ENCODE peak calls at places on chromosomes 1 and 21, in eight cellular contexts. I is IMR-90; O is sigmoid colon; V is neural progenitor cell; W is CD8-positive, alpha-beta T cell; G is epithelial cell of esophagus; X is tibial artery; Z is GM12865. T is an unnamed sample.
A peak's percentile ranks its signal among the peaks of the same experiment; 100 is the strongest.

GRCh38 chr1:26335774-26336476 is 18.0 kb downstream of the CRYBG2 start:
- DNase-seq in G (no peak), V (peak; percentile 68), O (no peak), Z (no peak), X (no peak), W (no peak), I (no peak), T (no peak)

GRCh38 chr21:36059823-36060158 is 535 bp downstream of the SETD4 start:
- DNase-seq in X (no peak), Z (no peak), G (no peak), I (no peak), V (no peak), O (peak; percentile 75), W (peak; percentile 27), T (peak; percentile 58)

GRCh38 chr1:86537928-86538695 is 8.8 kb upstream of the CLCA4 start:
- DNase-seq in Z (no peak), G (no peak), O (no peak), W (no peak), X (no peak), V (no peak), I (peak; percentile 6), T (no peak)

GRCh38 chr1:20322825-20323612 is 32.3 kb downstream of the VWA5B1 start:
- DNase-seq in Z (peak; percentile 52), O (no peak), V (no peak), X (no peak), W (peak; percentile 36), G (no peak), I (peak; percentile 82), T (no peak)

GRCh38 chr1:243727503-243728191 is 122.4 kb downstream of the AKT3 start:
- DNase-seq in X (no peak), G (no peak), I (no peak), V (no peak), Z (peak; percentile 71), W (no peak), O (no peak), T (no peak)

GRCh38 chr1:185719021-185719420 is 15.2 kb upstream of the HMCN1 start:
- DNase-seq in X (peak; percentile 77), G (peak; percentile 96), I (peak; percentile 92), O (no peak), Z (no peak), V (peak; percentile 55), W (no peak), T (no peak)

GRCh38 chr1:228456252-228457016 is 30.7 kb upstream of the RNF187 start:
- DNase-seq in I (no peak), W (no peak), V (no peak), X (no peak), G (no peak), Z (no peak), O (no peak), T (no peak)

GRCh38 chr1:113981962-113982931 is 3.0 kb downstream of the OLFML3 start:
- DNase-seq in Z (no peak), V (no peak), X (peak; percentile 88), O (peak; percentile 93), W (no peak), I (peak; percentile 82), G (peak; percentile 49), T (peak; percentile 28)

GRCh38 chr1:211695135-211695816 is 19.9 kb upstream of the NEK2 start:
- DNase-seq in I (no peak), X (no peak), Z (peak; percentile 84), V (peak; percentile 11), O (no peak), G (no peak), W (no peak), T (no peak)

GRCh38 chr1:25996966-25997758 is 701 bp downstream of the PAFAH2 start:
- DNase-seq in I (peak; percentile 71), G (peak; percentile 47), Z (peak; percentile 56), X (no peak), O (no peak), W (no peak), V (no peak), T (peak; percentile 53)

GRCh38 chr1:3713840-3714239 is 38.4 kb upstream of the CCDC27 start:
- DNase-seq in V (no peak), I (no peak), G (no peak), Z (no peak), X (no peak), W (no peak), O (no peak), T (no peak)

GRCh38 chr1:181205901-181206300 is 117.4 kb downstream of the IER5 start:
- DNase-seq in X (no peak), G (no peak), I (no peak), W (no peak), Z (no peak), V (no peak), O (no peak), T (no peak)

GRCh38 chr21:38982804-38983203 is 177.1 kb downstream of the ETS2 start:
- DNase-seq in O (no peak), W (no peak), I (no peak), V (no peak), G (no peak), X (no peak), Z (no peak), T (no peak)

GRCh38 chr1:244375061-244375460 is 76.6 kb downstream of the ADSS2 start:
- DNase-seq in I (no peak), W (no peak), G (no peak), V (no peak), O (no peak), Z (no peak), X (no peak), T (no peak)

GRCh38 chr1:17998889-17999288 is 108.7 kb upstream of the IGSF21 start:
- DNase-seq in G (no peak), I (peak; percentile 4), V (no peak), W (no peak), X (no peak), O (no peak), Z (peak; percentile 14), T (no peak)

GRCh38 chr21:33219961-33220360 is 9.8 kb upstream of the IFNAR2 start:
- DNase-seq in W (peak; percentile 47), G (no peak), X (no peak), O (no peak), I (no peak), V (no peak), Z (no peak), T (no peak)

GRCh38 chr1:26372039-26372438 is 511 bp downstream of the ZNF683 start:
- DNase-seq in X (no peak), V (no peak), G (peak; percentile 89), O (no peak), Z (no peak), W (no peak), I (no peak), T (no peak)

GRCh38 chr1:7490576-7490975 is 280.5 kb upstream of the VAMP3 start:
- DNase-seq in X (no peak), G (no peak), I (no peak), O (no peak), V (no peak), Z (no peak), W (no peak), T (no peak)

GRCh38 chr21:33951276-33952178 is 35.9 kb upstream of the ATP5PO start:
- DNase-seq in W (no peak), I (peak; percentile 79), V (no peak), Z (peak; percentile 63), G (no peak), X (no peak), O (no peak), T (no peak)

GRCh38 chr1:40153073-40153770 is 8.0 kb upstream of the RLF start:
- DNase-seq in Z (peak; percentile 83), G (peak; percentile 75), X (no peak), O (no peak), W (no peak), I (peak; percentile 77), V (peak; percentile 58), T (peak; percentile 6)

GRCh38 chr1:89833183-89834077 is 12.6 kb downstream of the LRRC8D start:
- DNase-seq in X (no peak), I (no peak), G (no peak), W (no peak), V (no peak), Z (no peak), O (no peak), T (no peak)

GRCh38 chr1:107138767-107139445 is 1.9 kb upstream of the NTNG1 start:
- DNase-seq in G (peak; percentile 66), O (no peak), X (no peak), Z (no peak), I (peak; percentile 13), V (no peak), W (peak; percentile 5), T (no peak)
- H3K4me3 ChIP-seq in G (no peak overlapping the region), O (no peak overlapping the region), X (no peak overlapping the region), Z (no peak overlapping the region), I (no peak overlapping the region), V (no peak overlapping the region), W (no peak overlapping the region), T (no peak overlapping the region)

GRCh38 chr1:58035523-58035922 is 511.0 kb downstream of the OMA1 start:
- DNase-seq in O (no peak), X (no peak), I (no peak), V (peak; percentile 64), Z (no peak), G (peak; percentile 40), W (no peak), T (no peak)
- TF ChIP-seq CTCF in O (no peak), X (no peak), I (peak; percentile 12), V (peak; percentile 56), Z (peak; percentile 9), G (peak; percentile 37), W (no peak), T (no peak)

GRCh38 chr1:61079898-61080336 is 2.4 kb upstream of the NFIA start:
- DNase-seq in O (peak; percentile 95), I (peak; percentile 67), V (peak; percentile 60), X (peak; percentile 94), W (no peak), Z (no peak), G (peak; percentile 75), T (peak; percentile 68)
- H3K4me3 ChIP-seq in O (peak overlapping the region; percentile 95), I (no peak overlapping the region), V (no peak overlapping the region), X (peak overlapping the region; percentile 95), W (no peak overlapping the region), Z (no peak overlapping the region), G (no peak overlapping the region), T (peak overlapping the region; percentile 42)

GRCh38 chr1:44678120-44678519 is 3.6 kb downstream of the ARMH1 start:
- DNase-seq in X (no peak), Z (no peak), G (no peak), O (no peak), V (no peak), W (no peak), I (no peak), T (no peak)

GRCh38 chr1:44676484-44677200 is 2.1 kb downstream of the ARMH1 start:
- DNase-seq in Z (peak; percentile 68), X (no peak), I (peak; percentile 77), O (no peak), W (no peak), V (no peak), G (peak; percentile 46), T (no peak)

GRCh38 chr1:44678626-44679025 is 4.1 kb downstream of the ARMH1 start:
- DNase-seq in G (no peak), O (no peak), W (no peak), Z (no peak), V (no peak), X (no peak), I (no peak), T (no peak)

GRCh38 chr1:44675186-44675585 is 672 bp downstream of the ARMH1 start:
- DNase-seq in Z (no peak), W (no peak), X (no peak), I (no peak), G (no peak), O (no peak), V (no peak), T (no peak)

DNA sequence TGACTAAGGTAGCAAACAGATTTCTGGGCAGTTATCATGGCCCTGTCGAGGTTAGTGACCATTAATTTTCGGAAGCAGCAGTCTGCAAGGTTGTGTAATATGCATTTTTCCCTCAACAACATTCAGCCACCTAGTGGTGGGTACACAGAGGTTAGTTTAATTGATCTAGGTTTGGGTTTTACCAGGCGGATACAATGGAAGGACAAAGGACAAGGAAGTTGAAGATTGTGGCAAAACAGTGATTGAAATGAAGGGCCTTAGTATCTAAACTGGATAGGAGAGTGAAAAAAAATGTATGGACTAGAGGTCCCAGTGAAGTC is 2.6 kb downstream of the ARMH1 start:
- DNase-seq in V (peak; percentile 37), G (peak; percentile 41), O (no peak), W (no peak), X (no peak), I (peak; percentile 53), Z (peak; percentile 71), T (no peak)
- TF ChIP-seq CTCF in V (peak; percentile 65), G (peak; percentile 54), O (no peak), W (no peak), X (peak; percentile 15), I (peak; percentile 48), Z (peak; percentile 56), T (peak; percentile 59)